ENCODE peak calls at places on chromosomes 12 and 14, in eight cellular contexts. I is CD4-positive, alpha-beta T cell; O is SK-MEL-5; U is naive thymus-derived CD4-positive, alpha-beta T cell; H is SW480; D is NCI-H524; T is Right ventricle myocardium superior; L is activated T-cell treated with anti-CD3 and anti-CD28 coated beads for 24 hours. P is an unnamed sample.

GRCh38 chr12:92509156-92509758 is 193.5 kb upstream of the PLEKHG7 start:
- DNase-seq in U (no peak), I (no peak), L (no peak), D (no peak), O (no peak), H (peak), T (no peak), P (no peak)

GRCh38 chr14:50769893-50770500 is 61.0 kb downstream of the NIN start:
- DNase-seq in U (no peak), O (no peak), D (no peak), T (no peak), L (no peak), H (peak), I (no peak), P (no peak)

GRCh38 chr12:6056406-6057211 is 67.9 kb downstream of the VWF start:
- DNase-seq in D (no peak), L (peak), I (no peak), U (peak), T (no peak), O (peak), H (peak), P (no peak)

GRCh38 chr12:5718680-5719079 is 226.4 kb downstream of the ANO2 start:
- DNase-seq in L (no peak), U (no peak), I (no peak), O (no peak), H (no peak), D (no peak), T (peak), P (no peak)

GRCh38 chr14:23930742-23931141 is 22.8 kb upstream of the DHRS4 start:
- DNase-seq in D (no peak), H (no peak), L (no peak), U (no peak), T (no peak), O (no peak), I (no peak), P (no peak)

GRCh38 chr14:101560534-101561113 is 671 bp upstream of the DIO3 start:
- DNase-seq in T (no peak), I (no peak), H (no peak), D (no peak), U (no peak), O (no peak), L (no peak), P (no peak)

GRCh38 chr12:32457251-32458025 is 58.1 kb downstream of the FGD4 start:
- DNase-seq in I (no peak), H (no peak), U (no peak), L (no peak), O (no peak), T (no peak), D (no peak), P (no peak)

GRCh38 chr12:11846504-11846903 is 197.0 kb downstream of the ETV6 start:
- DNase-seq in T (no peak), U (no peak), H (no peak), L (no peak), O (no peak), D (no peak), I (no peak), P (no peak)

GRCh38 chr14:88934231-88934898 is 109.9 kb downstream of the TTC8 start:
- DNase-seq in T (no peak), H (no peak), O (no peak), I (no peak), D (no peak), L (no peak), U (no peak), P (no peak)

P was measured in KG1.